ENCODE peak calls at places on chromosomes 1 and 21, in eight cellular contexts. One of them, this sample, is unnamed.

GRCh38 chr1:230598745-230599144 is 43.5 kb upstream of the COG2 start:
- DNase-seq in dorsolateral prefrontal cortex: no peak
- DNase-seq in activated naive CD8-positive, alpha-beta T cell treated with anti-CD3 and anti-CD28 coated beads for 36 hours: no peak
- DNase-seq in stimulated activated CD4-positive, alpha-beta T cell treated with anti-CD3 and anti-CD28 coated beads, Interleukin-2, amount 100 ng/mL, for 48 hours: no peak
- DNase-seq in CD8-positive, alpha-beta memory T cell: no peak
- DNase-seq in NCI-H524: no peak
- DNase-seq in HTR-8/SVneo: no peak
- DNase-seq in HFF-Myc: no peak
- DNase-seq in this sample: no peak

GRCh38 chr1:156438278-156438987 is 62.1 kb downstream of the MEF2D start:
- DNase-seq in dorsolateral prefrontal cortex: no peak
- DNase-seq in activated naive CD8-positive, alpha-beta T cell treated with anti-CD3 and anti-CD28 coated beads for 36 hours: no peak
- DNase-seq in stimulated activated CD4-positive, alpha-beta T cell treated with anti-CD3 and anti-CD28 coated beads, Interleukin-2, amount 100 ng/mL, for 48 hours: no peak
- DNase-seq in HTR-8/SVneo: no peak
- DNase-seq in NCI-H524: no peak
- DNase-seq in HFF-Myc: no peak
- DNase-seq in CD8-positive, alpha-beta memory T cell: no peak
- DNase-seq in this sample: no peak

GRCh38 chr1:50644447-50645105 is 221.3 kb upstream of the DMRTA2 start:
- DNase-seq in dorsolateral prefrontal cortex: no peak
- DNase-seq in stimulated activated CD4-positive, alpha-beta T cell treated with anti-CD3 and anti-CD28 coated beads, Interleukin-2, amount 100 ng/mL, for 48 hours: no peak
- DNase-seq in CD8-positive, alpha-beta memory T cell: no peak
- DNase-seq in HFF-Myc: no peak
- DNase-seq in activated naive CD8-positive, alpha-beta T cell treated with anti-CD3 and anti-CD28 coated beads for 36 hours: no peak
- DNase-seq in NCI-H524: no peak
- DNase-seq in HTR-8/SVneo: no peak
- DNase-seq in this sample: no peak

GRCh38 chr1:56958526-56958925 is 7.3 kb downstream of the C8B start:
- DNase-seq in HTR-8/SVneo: no peak
- DNase-seq in activated naive CD8-positive, alpha-beta T cell treated with anti-CD3 and anti-CD28 coated beads for 36 hours: no peak
- DNase-seq in HFF-Myc: no peak
- DNase-seq in NCI-H524: no peak
- DNase-seq in dorsolateral prefrontal cortex: no peak
- DNase-seq in CD8-positive, alpha-beta memory T cell: no peak
- DNase-seq in stimulated activated CD4-positive, alpha-beta T cell treated with anti-CD3 and anti-CD28 coated beads, Interleukin-2, amount 100 ng/mL, for 48 hours: no peak
- DNase-seq in this sample: no peak

GRCh38 chr1:92277105-92277504 is 21.7 kb downstream of the GLMN start:
- DNase-seq in activated naive CD8-positive, alpha-beta T cell treated with anti-CD3 and anti-CD28 coated beads for 36 hours: no peak
- DNase-seq in NCI-H524: no peak
- DNase-seq in dorsolateral prefrontal cortex: no peak
- DNase-seq in stimulated activated CD4-positive, alpha-beta T cell treated with anti-CD3 and anti-CD28 coated beads, Interleukin-2, amount 100 ng/mL, for 48 hours: no peak
- DNase-seq in HTR-8/SVneo: peak
- DNase-seq in CD8-positive, alpha-beta memory T cell: no peak
- DNase-seq in HFF-Myc: peak
- DNase-seq in this sample: no peak

GRCh38 chr1:19404748-19405147 is 80.6 kb downstream of the CAPZB start:
- DNase-seq in HTR-8/SVneo: no peak
- DNase-seq in HFF-Myc: no peak
- DNase-seq in NCI-H524: peak
- DNase-seq in activated naive CD8-positive, alpha-beta T cell treated with anti-CD3 and anti-CD28 coated beads for 36 hours: no peak
- DNase-seq in CD8-positive, alpha-beta memory T cell: no peak
- DNase-seq in stimulated activated CD4-positive, alpha-beta T cell treated with anti-CD3 and anti-CD28 coated beads, Interleukin-2, amount 100 ng/mL, for 48 hours: no peak
- DNase-seq in dorsolateral prefrontal cortex: no peak
- DNase-seq in this sample: no peak

GRCh38 chr21:46110499-46111192 is 12.7 kb downstream of the COL6A2 start:
- DNase-seq in HTR-8/SVneo: no peak
- DNase-seq in dorsolateral prefrontal cortex: no peak
- DNase-seq in activated naive CD8-positive, alpha-beta T cell treated with anti-CD3 and anti-CD28 coated beads for 36 hours: no peak
- DNase-seq in HFF-Myc: no peak
- DNase-seq in CD8-positive, alpha-beta memory T cell: no peak
- DNase-seq in stimulated activated CD4-positive, alpha-beta T cell treated with anti-CD3 and anti-CD28 coated beads, Interleukin-2, amount 100 ng/mL, for 48 hours: no peak
- DNase-seq in NCI-H524: peak
- DNase-seq in this sample: no peak

GRCh38 chr1:58447891-58448290 is 98.6 kb downstream of the OMA1 start:
- DNase-seq in HFF-Myc: no peak
- DNase-seq in CD8-positive, alpha-beta memory T cell: no peak
- DNase-seq in dorsolateral prefrontal cortex: no peak
- DNase-seq in stimulated activated CD4-positive, alpha-beta T cell treated with anti-CD3 and anti-CD28 coated beads, Interleukin-2, amount 100 ng/mL, for 48 hours: no peak
- DNase-seq in activated naive CD8-positive, alpha-beta T cell treated with anti-CD3 and anti-CD28 coated beads for 36 hours: no peak
- DNase-seq in NCI-H524: peak
- DNase-seq in HTR-8/SVneo: no peak
- DNase-seq in this sample: no peak

GRCh38 chr21:32562426-32562825 is 22.9 kb downstream of the TCP10L start:
- DNase-seq in HTR-8/SVneo: no peak
- DNase-seq in CD8-positive, alpha-beta memory T cell: no peak
- DNase-seq in stimulated activated CD4-positive, alpha-beta T cell treated with anti-CD3 and anti-CD28 coated beads, Interleukin-2, amount 100 ng/mL, for 48 hours: no peak
- DNase-seq in activated naive CD8-positive, alpha-beta T cell treated with anti-CD3 and anti-CD28 coated beads for 36 hours: no peak
- DNase-seq in NCI-H524: no peak
- DNase-seq in dorsolateral prefrontal cortex: no peak
- DNase-seq in HFF-Myc: peak
- DNase-seq in this sample: no peak

GRCh38 chr1:84796201-84796600 is 96.8 kb downstream of the LPAR3 start:
- DNase-seq in dorsolateral prefrontal cortex: no peak
- DNase-seq in activated naive CD8-positive, alpha-beta T cell treated with anti-CD3 and anti-CD28 coated beads for 36 hours: no peak
- DNase-seq in HFF-Myc: no peak
- DNase-seq in NCI-H524: no peak
- DNase-seq in CD8-positive, alpha-beta memory T cell: no peak
- DNase-seq in HTR-8/SVneo: no peak
- DNase-seq in stimulated activated CD4-positive, alpha-beta T cell treated with anti-CD3 and anti-CD28 coated beads, Interleukin-2, amount 100 ng/mL, for 48 hours: no peak
- DNase-seq in this sample: no peak

GRCh38 chr1:17437260-17438175 is 2.0 kb downstream of the RCC2 start:
- DNase-seq in HFF-Myc: no peak
- DNase-seq in HTR-8/SVneo: peak
- DNase-seq in activated naive CD8-positive, alpha-beta T cell treated with anti-CD3 and anti-CD28 coated beads for 36 hours: peak
- DNase-seq in NCI-H524: peak
- DNase-seq in stimulated activated CD4-positive, alpha-beta T cell treated with anti-CD3 and anti-CD28 coated beads, Interleukin-2, amount 100 ng/mL, for 48 hours: peak
- DNase-seq in CD8-positive, alpha-beta memory T cell: peak
- DNase-seq in dorsolateral prefrontal cortex: no peak
- DNase-seq in this sample: peak

GRCh38 chr1:203663820-203664219 is 37.2 kb downstream of the ATP2B4 start:
- DNase-seq in HFF-Myc: no peak
- DNase-seq in CD8-positive, alpha-beta memory T cell: no peak
- DNase-seq in stimulated activated CD4-positive, alpha-beta T cell treated with anti-CD3 and anti-CD28 coated beads, Interleukin-2, amount 100 ng/mL, for 48 hours: no peak
- DNase-seq in activated naive CD8-positive, alpha-beta T cell treated with anti-CD3 and anti-CD28 coated beads for 36 hours: no peak
- DNase-seq in dorsolateral prefrontal cortex: no peak
- DNase-seq in NCI-H524: peak
- DNase-seq in HTR-8/SVneo: no peak
- DNase-seq in this sample: no peak

GRCh38 chr1:54516249-54516920 is 31.6 kb upstream of the ACOT11 start:
- DNase-seq in HTR-8/SVneo: no peak
- DNase-seq in activated naive CD8-positive, alpha-beta T cell treated with anti-CD3 and anti-CD28 coated beads for 36 hours: no peak
- DNase-seq in stimulated activated CD4-positive, alpha-beta T cell treated with anti-CD3 and anti-CD28 coated beads, Interleukin-2, amount 100 ng/mL, for 48 hours: no peak
- DNase-seq in CD8-positive, alpha-beta memory T cell: no peak
- DNase-seq in HFF-Myc: no peak
- DNase-seq in dorsolateral prefrontal cortex: no peak
- DNase-seq in NCI-H524: no peak
- DNase-seq in this sample: no peak

GRCh38 chr1:110872745-110873435 is at the start of gene CD53:
- DNase-seq in stimulated activated CD4-positive, alpha-beta T cell treated with anti-CD3 and anti-CD28 coated beads, Interleukin-2, amount 100 ng/mL, for 48 hours: no peak
- DNase-seq in HFF-Myc: no peak
- DNase-seq in NCI-H524: no peak
- DNase-seq in activated naive CD8-positive, alpha-beta T cell treated with anti-CD3 and anti-CD28 coated beads for 36 hours: no peak
- DNase-seq in HTR-8/SVneo: no peak
- DNase-seq in CD8-positive, alpha-beta memory T cell: peak
- DNase-seq in dorsolateral prefrontal cortex: no peak
- DNase-seq in this sample: no peak

GRCh38 chr1:111723091-111723806 is 15.9 kb downstream of the INKA2 start:
- DNase-seq in HTR-8/SVneo: no peak
- DNase-seq in stimulated activated CD4-positive, alpha-beta T cell treated with anti-CD3 and anti-CD28 coated beads, Interleukin-2, amount 100 ng/mL, for 48 hours: no peak
- DNase-seq in dorsolateral prefrontal cortex: no peak
- DNase-seq in CD8-positive, alpha-beta memory T cell: peak
- DNase-seq in activated naive CD8-positive, alpha-beta T cell treated with anti-CD3 and anti-CD28 coated beads for 36 hours: no peak
- DNase-seq in HFF-Myc: no peak
- DNase-seq in NCI-H524: no peak
- DNase-seq in this sample: no peak

GRCh38 chr1:111920221-111921024 is 69.0 kb downstream of the KCND3 start:
- DNase-seq in dorsolateral prefrontal cortex: peak
- DNase-seq in CD8-positive, alpha-beta memory T cell: no peak
- DNase-seq in HFF-Myc: peak
- DNase-seq in HTR-8/SVneo: no peak
- DNase-seq in NCI-H524: peak
- DNase-seq in activated naive CD8-positive, alpha-beta T cell treated with anti-CD3 and anti-CD28 coated beads for 36 hours: no peak
- DNase-seq in stimulated activated CD4-positive, alpha-beta T cell treated with anti-CD3 and anti-CD28 coated beads, Interleukin-2, amount 100 ng/mL, for 48 hours: no peak
- DNase-seq in this sample: peak

GRCh38 chr21:39660596-39660995 is 47.9 kb downstream of the B3GALT5 start:
- DNase-seq in dorsolateral prefrontal cortex: no peak
- DNase-seq in NCI-H524: no peak
- DNase-seq in HFF-Myc: peak
- DNase-seq in activated naive CD8-positive, alpha-beta T cell treated with anti-CD3 and anti-CD28 coated beads for 36 hours: no peak
- DNase-seq in CD8-positive, alpha-beta memory T cell: no peak
- DNase-seq in HTR-8/SVneo: peak
- DNase-seq in stimulated activated CD4-positive, alpha-beta T cell treated with anti-CD3 and anti-CD28 coated beads, Interleukin-2, amount 100 ng/mL, for 48 hours: no peak
- DNase-seq in this sample: peak